ENCODE peak calls at places on chromosome 7, in seven cellular contexts. J is fibroblast of mammary gland; M is M059J; H is retina; O is SW 1271; G is effector memory CD8-positive, alpha-beta T cell; W is substantia nigra. S is an unnamed sample.

GRCh38 chr7:87212478-87212877 is 7.1 kb downstream of the TMEM243 start:
- DNase-seq in J (no peak), M (no peak), H (no peak), O (no peak), G (no peak), W (no peak), S (no peak)

GRCh38 chr7:16847381-16847860 is 34.4 kb downstream of the AGR3 start:
- DNase-seq in J (no peak), M (peak), H (no peak), O (no peak), G (no peak), W (no peak), S (no peak)

GRCh38 chr7:51326646-51327286 is 10.2 kb upstream of the COBL start:
- DNase-seq in J (no peak), M (no peak), H (no peak), O (no peak), G (no peak), W (no peak), S (no peak)

GRCh38 chr7:12571691-12572090 is 1.2 kb downstream of the SCIN start:
- DNase-seq in J (no peak), M (no peak), H (peak), O (no peak), G (no peak), W (no peak), S (no peak)

GRCh38 chr7:125567686-125568085 is 638.1 kb upstream of the POT1 start:
- DNase-seq in J (no peak), M (no peak), H (no peak), O (no peak), G (no peak), W (no peak), S (no peak)

GRCh38 chr7:142853739-142854504 is 954 bp upstream of the EPHB6 start:
- DNase-seq in J (peak), M (peak), H (peak), O (peak), G (peak), W (no peak), S (peak)

GRCh38 chr7:123502216-123502615 is 32.2 kb downstream of the IQUB start:
- DNase-seq in J (no peak), M (no peak), H (no peak), O (no peak), G (no peak), W (no peak), S (no peak)

GRCh38 chr7:93843260-93843659 is 47.3 kb downstream of the TFPI2 start:
- DNase-seq in J (peak), M (peak), H (no peak), O (no peak), G (no peak), W (no peak), S (no peak)

GRCh38 chr7:39592586-39592985 is 26.4 kb downstream of the YAE1 start:
- DNase-seq in J (peak), M (peak), H (no peak), O (no peak), G (no peak), W (no peak), S (no peak)

GRCh38 chr7:101941481-101942383 is 124.3 kb downstream of the CUX1 start:
- DNase-seq in J (peak), M (peak), H (no peak), O (peak), G (no peak), W (no peak), S (no peak)

S was measured in CD8-positive, alpha-beta memory T cell.